ENCODE peak calls at places on chromosomes 3 and 15, in five cellular contexts. C is esophagus muscularis mucosa, E is substantia nigra, H is neural crest cell, P is kidney. B is an unnamed sample.

GRCh38 chr3:30538787-30539186 is 67.6 kb upstream of the TGFBR2 start:
- DNase-seq in E (no peak), C (no peak), P (no peak), H (no peak), B (no peak)

GRCh38 chr15:80179025-80179759 is 26.4 kb downstream of the FAH start:
- DNase-seq in E (no peak), H (no peak), P (no peak), C (no peak), B (no peak)

GRCh38 chr3:11624704-11625375 is 18.9 kb downstream of the VGLL4 start:
- DNase-seq in P (no peak), H (no peak), C (no peak), E (no peak), B (peak)

GRCh38 chr3:110984456-110985250 is 87.0 kb upstream of the NECTIN3 start:
- DNase-seq in E (no peak), P (no peak), H (no peak), C (no peak), B (no peak)

GRCh38 chr3:123090700-123091585 is 24.1 kb downstream of the PDIA5 start:
- DNase-seq in H (no peak), E (no peak), P (no peak), C (no peak), B (no peak)

GRCh38 chr3:132596816-132597433 is at the start of gene ACKR4:
- DNase-seq in E (no peak), P (no peak), C (no peak), H (no peak), B (no peak)

GRCh38 chr3:179322481-179323196 is at the start of gene ZNF639:
- DNase-seq in C (peak), H (peak), P (peak), E (peak), B (peak)

GRCh38 chr3:21747376-21747775 is 3.6 kb downstream of the ZNF385D start:
- DNase-seq in E (no peak), H (no peak), C (no peak), P (no peak), B (no peak)

GRCh38 chr15:70353606-70354259 is 256.0 kb upstream of the TLE3 start:
- DNase-seq in P (no peak), E (no peak), H (no peak), C (no peak), B (no peak)

GRCh38 chr3:112399064-112399463 is 66.1 kb downstream of the CD200 start:
- DNase-seq in E (no peak), H (no peak), C (no peak), P (no peak), B (no peak)

GRCh38 chr15:82680200-82681102 is 29.2 kb downstream of the AP3B2 start:
- DNase-seq in E (no peak), P (peak), H (peak), C (no peak), B (no peak)

GRCh38 chr15:40782609-40783227 is 12.9 kb downstream of the C15orf62 start:
- DNase-seq in P (peak), E (no peak), C (no peak), H (peak), B (peak)

B was measured in NCI-H2227 treated with DMSO at 0.1 percent for 48 hours.